ENCODE peak calls at places on chromosomes 2 and 18, in nine cellular contexts. I is caudate nucleus, F is pancreas, L is cerebellar cortex, W is NCI-H1092, Y is neural crest cell, O is GM04503, U is fibroblast of the aortic adventitia, G is stomach. E is an unnamed sample.

GRCh38 chr2:129907256-129907973 is 72.1 kb upstream of the RAB6C start:
- DNase-seq in I (no peak), F (no peak), L (no peak), W (no peak), Y (no peak), O (no peak), U (no peak), G (peak; percentile 17), E (no peak)

GRCh38 chr2:18814387-18814786 is 225.0 kb upstream of the NT5C1B start:
- DNase-seq in I (no peak), F (no peak), L (no peak), W (no peak), Y (no peak), O (no peak), U (peak; percentile 62), G (no peak), E (no peak)

GRCh38 chr2:241868661-241869081 is 858 bp upstream of the RTP5 start:
- DNase-seq in I (no peak), F (no peak), L (no peak), W (no peak), Y (no peak), O (no peak), U (no peak), G (no peak), E (no peak)

GRCh38 chr2:132719480-132719879 is 49.5 kb upstream of the LYPD1 start:
- DNase-seq in I (no peak), F (no peak), L (no peak), W (no peak), Y (no peak), O (no peak), U (no peak), G (no peak), E (no peak)

GRCh38 chr2:36461039-36461681 is 105.6 kb downstream of the CRIM1 start:
- DNase-seq in I (no peak), F (no peak), L (peak; percentile 35), W (no peak), Y (no peak), O (peak; percentile 75), U (peak; percentile 94), G (no peak), E (peak; percentile 28)

GRCh38 chr2:870426-870825 is 80.2 kb upstream of the SNTG2 start:
- DNase-seq in I (no peak), F (no peak), L (no peak), W (no peak), Y (no peak), O (no peak), U (no peak), G (peak; percentile 17), E (no peak)

GRCh38 chr2:127420039-127420864 is 2.0 kb downstream of the PROC start:
- DNase-seq in I (no peak), F (peak; percentile 62), L (no peak), W (no peak), Y (no peak), O (no peak), U (no peak), G (peak; percentile 23), E (no peak)

GRCh38 chr2:53021285-53021684 is 746.3 kb upstream of the CHAC2 start:
- DNase-seq in I (no peak), F (no peak), L (no peak), W (no peak), Y (no peak), O (peak; percentile 39), U (peak; percentile 60), G (no peak), E (no peak)

GRCh38 chr2:218516614-218517013 is 51.5 kb downstream of the USP37 start:
- DNase-seq in I (no peak), F (no peak), L (peak; percentile 18), W (no peak), Y (no peak), O (no peak), U (peak; percentile 9), G (no peak), E (no peak)

GRCh38 chr18:74498712-74499629 is 2.8 kb downstream of the CNDP2 start:
- DNase-seq in I (no peak), F (no peak), L (no peak), W (no peak), Y (no peak), O (no peak), U (peak; percentile 14), G (peak; percentile 72), E (no peak)

GRCh38 chr2:220779918-220780317 is 792.2 kb downstream of the EPHA4 start:
- DNase-seq in I (no peak), F (no peak), L (no peak), W (no peak), Y (no peak), O (peak; percentile 49), U (peak; percentile 67), G (no peak), E (peak; percentile 42)

GRCh38 chr2:47075361-47076125 is 79.6 kb downstream of the STPG4 start:
- DNase-seq in I (no peak), F (peak; percentile 36), L (no peak), W (no peak), Y (no peak), O (no peak), U (peak; percentile 54), G (no peak), E (no peak)

GRCh38 chr2:20130821-20131645 is 79.6 kb upstream of the LAPTM4A start:
- DNase-seq in I (no peak), F (no peak), L (no peak), W (no peak), Y (no peak), O (peak; percentile 56), U (no peak), G (no peak), E (no peak)

GRCh38 chr2:128807317-128807716 is 488.6 kb upstream of the HS6ST1 start:
- DNase-seq in I (no peak), F (no peak), L (no peak), W (no peak), Y (no peak), O (no peak), U (no peak), G (no peak), E (no peak)

GRCh38 chr18:370753-371615 is 103.1 kb upstream of the THOC1 start:
- DNase-seq in I (no peak), F (no peak), L (no peak), W (no peak), Y (no peak), O (no peak), U (no peak), G (no peak), E (no peak)

E was measured in hippocampal formation.